ENCODE peak calls at places on chromosomes 2 and 18, in seven cellular contexts. P is stomach, D is tibial nerve, J is K562, S is A549, W is suprapubic skin, V is transverse colon. K is an unnamed sample. For H3K4me1, the result is how much of the 10 kb centered on the place peaks cover.

GRCh38 chr2:69789762-69790600 is 39.5 kb upstream of the GMCL1 start:
- DNase-seq in S (no peak), W (no peak), V (no peak), P (no peak), D (no peak), J (no peak), K (no peak)

GRCh38 chr2:62478093-62478580 is 27.9 kb downstream of the TMEM17 start:
- DNase-seq in V (peak), D (peak), J (no peak), S (no peak), W (no peak), P (no peak), K (no peak)

GRCh38 chr2:217058791-217059755 is 199.2 kb upstream of the TNP1 start:
- DNase-seq in P (no peak), J (peak), D (no peak), W (no peak), V (no peak), S (no peak), K (no peak)

GRCh38 chr18:41604964-41605363 is 350.1 kb upstream of the PIK3C3 start:
- DNase-seq in V (no peak), S (no peak), J (no peak), P (no peak), D (no peak), W (no peak), K (no peak)

GRCh38 chr2:27212626-27213471 is 781 bp upstream of the SLC5A6 start:
- DNase-seq in P (no peak), J (peak), S (peak), W (no peak), D (peak), V (no peak), K (no peak)

GRCh38 chr2:40228296-40228695 is 223.6 kb downstream of the SLC8A1 start:
- DNase-seq in P (no peak), W (no peak), D (no peak), S (no peak), V (no peak), J (no peak), K (no peak)

GRCh38 chr2:1830936-1831616 is 86.8 kb upstream of the PXDN start:
- DNase-seq in P (no peak), D (no peak), S (no peak), J (no peak), W (no peak), V (no peak), K (no peak)

GRCh38 chr2:214966420-214966819 is 156.9 kb upstream of the BARD1 start:
- DNase-seq in J (no peak), W (no peak), V (no peak), S (no peak), D (no peak), P (no peak), K (no peak)

GRCh38 chr18:44654555-44654954 is 26.1 kb upstream of the SETBP1 start:
- DNase-seq in P (no peak), V (no peak), D (no peak), W (no peak), S (no peak), J (no peak), K (no peak)

GRCh38 chr2:238568455-238569414 is 142.0 kb downstream of the ASB1 start:
- DNase-seq in D (no peak), P (no peak), S (no peak), J (no peak), W (peak), V (no peak), K (no peak)

GRCh38 chr2:213995400-213996105 is 415.3 kb upstream of the VWC2L start:
- DNase-seq in V (no peak), W (no peak), J (no peak), S (peak), P (no peak), D (no peak), K (no peak)

GRCh38 chr2:151786493-151786892 is 41.7 kb downstream of the ARL5A start:
- DNase-seq in P (no peak), D (no peak), W (no peak), V (no peak), S (no peak), J (no peak), K (no peak)

GRCh38 chr2:240816584-240817495 is 3.2 kb downstream of the KIF1A start:
- DNase-seq in S (no peak), J (no peak), D (no peak), P (no peak), V (no peak), W (peak), K (no peak)

GRCh38 chr18:55073116-55073515 is 113.9 kb upstream of the CCDC68 start:
- DNase-seq in J (no peak), D (no peak), W (no peak), P (no peak), S (no peak), V (no peak), K (peak)

GRCh38 chr18:63168287-63168686 is 151.3 kb downstream of the BCL2 start:
- DNase-seq in D (no peak), J (no peak), S (no peak), P (no peak), V (no peak), W (no peak), K (no peak)

GRCh38 chr2:151796774-151797173 is 31.4 kb downstream of the ARL5A start:
- DNase-seq in V (no peak), D (no peak), W (no peak), J (no peak), S (no peak), P (no peak), K (no peak)

GRCh38 chr18:37270046-37270665 is 295.4 kb downstream of the CELF4 start:
- DNase-seq in W (no peak), D (peak), P (peak), S (no peak), V (no peak), J (peak), K (no peak)

GRCh38 chr2:52536929-52537460 is 1230.6 kb upstream of the CHAC2 start:
- DNase-seq in S (no peak), P (no peak), V (no peak), J (no peak), D (no peak), W (no peak), K (no peak)

GRCh38 chr2:108637304-108637669 is 82.0 kb upstream of the RANBP2 start:
- DNase-seq in V (no peak), P (peak), D (peak), J (peak), W (no peak), S (no peak), K (no peak)

GRCh38 chr18:31684279-31685096 is at the start of gene B4GALT6:
- DNase-seq in P (no peak), V (peak), D (no peak), W (no peak), J (peak), S (peak), K (no peak)

GRCh38 chr2:174124171-174124570 is 124.2 kb downstream of the OLA1 start:
- DNase-seq in V (no peak), W (no peak), P (no peak), D (no peak), S (no peak), J (no peak), K (no peak)

GRCh38 chr2:232901711-232902578 is 31.9 kb downstream of the SNORC start:
- DNase-seq in J (peak), P (peak), S (peak), W (peak), D (no peak), V (no peak), K (no peak)

GRCh38 chr2:27320958-27321543 is 1.8 kb downstream of the MPV17 start:
- DNase-seq in V (peak), W (no peak), P (peak), S (peak), D (peak), J (peak), K (peak)

GRCh38 chr2:134276381-134277172 is 22.7 kb downstream of the MGAT5 start:
- DNase-seq in V (no peak), J (no peak), D (no peak), P (no peak), S (no peak), W (no peak), K (no peak)

GRCh38 chr18:8124232-8125146 is 484.7 kb upstream of the RAB12 start:
- DNase-seq in D (no peak), S (no peak), W (no peak), V (no peak), J (no peak), P (no peak), K (no peak)

GRCh38 chr2:235675678-235676535 is 182.1 kb downstream of the AGAP1 start:
- DNase-seq in J (no peak), V (no peak), W (no peak), D (no peak), S (peak), P (no peak), K (no peak)

DNA sequence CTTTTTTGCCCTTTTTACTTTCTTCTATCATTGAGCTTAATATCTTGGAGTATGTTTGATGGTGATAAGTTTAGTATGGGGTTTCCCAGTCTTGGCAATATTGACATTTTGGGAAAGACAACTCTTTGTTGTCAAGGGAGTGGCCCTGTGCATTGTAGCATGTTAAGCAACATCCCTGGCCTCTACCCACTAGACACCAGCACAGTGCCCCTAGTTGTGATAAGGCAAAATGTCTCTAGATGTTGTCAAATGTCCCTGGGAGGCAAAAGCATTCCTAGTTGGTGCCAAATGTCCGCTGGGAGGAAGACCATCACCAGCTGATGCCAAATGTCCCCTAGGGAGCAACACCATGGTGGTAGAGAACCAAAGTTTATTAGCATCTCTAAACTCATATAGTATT is 28.2 kb downstream of the GULP1 start:
- DNase-seq in D (no peak), S (no peak), J (no peak), P (no peak), V (no peak), W (no peak), K (no peak)
- H3K4me1 ChIP-seq in D (under half), S (half or more), J (under half), P (under half), V (under half), W (under half), K (under half)

DNA sequence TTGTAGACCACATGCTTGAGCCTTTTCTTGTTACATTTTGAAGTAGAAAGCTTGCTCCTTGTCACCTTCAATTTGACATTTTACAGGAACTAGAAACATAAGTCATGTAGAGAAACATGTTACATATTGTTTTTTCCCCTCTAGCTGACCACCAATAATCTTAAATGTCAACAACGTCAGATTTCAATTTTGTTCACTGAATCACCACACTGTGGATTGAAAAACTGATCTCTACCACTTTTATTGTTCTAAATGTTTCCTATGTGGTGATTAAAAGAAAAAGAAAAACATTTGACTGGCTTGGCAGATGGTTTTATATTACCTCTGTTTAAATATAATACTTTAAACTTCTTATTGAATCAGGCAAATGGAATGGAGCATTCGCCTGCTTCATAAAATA is 87.7 kb downstream of the DSEL start:
- DNase-seq in V (no peak), D (no peak), J (no peak), W (no peak), S (no peak), P (no peak), K (no peak)
- TF ChIP-seq EP300 in V (no peak), D (no peak), J (no peak), W (no peak), S (no peak), P (no peak), K (no peak)

DNA sequence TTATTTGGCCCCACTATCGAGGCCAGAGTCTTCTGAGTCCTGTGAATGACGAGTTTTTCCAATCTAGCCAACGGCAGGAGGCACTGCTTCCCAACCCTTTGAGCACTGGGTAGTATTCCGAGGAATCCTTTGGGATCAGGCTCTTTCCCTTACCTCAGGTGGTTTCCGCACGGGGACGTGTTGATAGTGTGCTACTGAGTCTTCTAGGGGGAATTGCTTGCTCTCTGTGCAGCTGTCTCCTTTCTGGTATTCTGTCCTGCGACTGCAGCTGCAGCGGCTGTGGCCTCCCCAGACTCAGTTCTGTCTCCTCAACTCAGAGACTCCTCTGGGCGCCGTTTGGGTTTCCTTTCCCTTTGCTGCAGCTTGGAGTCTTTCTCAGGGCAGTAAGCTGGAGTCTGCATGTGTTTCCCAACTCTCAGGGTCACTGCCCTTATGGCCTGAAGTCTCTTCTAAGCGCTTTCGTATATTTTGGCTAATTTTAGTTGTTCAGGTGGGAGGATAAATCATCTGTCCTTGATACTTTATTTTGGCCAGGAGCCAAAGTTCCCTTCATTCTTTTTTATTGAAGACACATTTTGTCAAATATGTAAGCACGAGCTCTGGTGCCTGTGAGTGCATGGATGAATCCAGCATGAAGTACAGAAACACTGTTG is 118.4 kb downstream of the MAP4K4 start:
- DNase-seq in D (no peak), P (no peak), W (no peak), J (no peak), S (no peak), V (no peak), K (no peak)
- TF ChIP-seq CTCF in D (no peak), P (no peak), W (no peak), J (no peak), S (no peak), V (no peak), K (no peak)

GRCh38 chr2:37319754-37320609 is 4.7 kb downstream of the PRKD3 start:
- DNase-seq in J (no peak), P (no peak), W (no peak), V (no peak), S (no peak), D (no peak), K (no peak)
- H3K4me1 ChIP-seq in J (under half), P (under half), W (half or more), V (under half), S (under half), D (under half), K (half or more)

GRCh38 chr2:56680971-56681631 is 497.3 kb downstream of the CCDC85A start:
- DNase-seq in P (no peak), S (no peak), V (no peak), J (no peak), D (no peak), W (no peak), K (no peak)
- TF ChIP-seq EP300 in P (no peak), S (no peak), V (no peak), J (no peak), D (no peak), W (no peak), K (no peak)

DNA sequence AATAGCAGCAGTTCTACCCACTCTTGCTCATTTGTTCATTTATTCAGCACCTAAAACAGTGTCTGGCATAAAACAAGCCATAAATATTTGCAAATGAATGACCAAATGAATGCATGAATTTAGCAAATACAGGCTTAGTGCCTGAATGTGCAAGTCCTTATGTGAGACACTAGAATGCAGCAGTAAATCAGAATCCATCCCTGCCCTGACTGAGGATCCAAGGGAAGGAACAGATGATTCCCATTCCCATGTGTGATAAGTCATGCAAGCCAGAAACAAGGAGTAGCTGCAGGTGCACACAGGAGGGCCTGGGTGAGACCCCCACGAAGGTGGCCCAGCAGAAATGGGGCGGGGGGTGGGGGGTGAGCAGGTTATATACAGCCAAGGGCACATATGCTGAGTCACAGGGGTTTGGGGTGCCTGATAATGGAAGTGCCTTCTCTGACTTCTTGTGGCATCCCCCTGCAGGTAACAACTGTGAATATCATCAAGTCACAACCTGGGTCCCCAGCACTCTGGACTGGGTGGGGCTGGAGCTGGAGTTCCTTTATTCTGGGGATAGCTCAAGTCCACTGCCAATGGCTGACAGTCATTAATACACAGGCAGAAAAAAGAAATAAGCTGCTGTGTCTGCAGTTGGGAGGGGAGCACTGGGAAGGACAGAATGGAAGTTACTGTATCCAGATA is 311.9 kb downstream of the TXNL1 start:
- DNase-seq in D (no peak), V (no peak), W (no peak), P (no peak), S (no peak), J (no peak), K (peak)
- TF ChIP-seq CTCF in D (no peak), V (no peak), W (no peak), P (no peak), S (no peak), J (no peak), K (no peak)

GRCh38 chr2:120177973-120178372 is 45.2 kb downstream of the TMEM185B start:
- DNase-seq in D (no peak), S (no peak), V (no peak), J (no peak), W (no peak), P (no peak), K (no peak)
- H3K4me1 ChIP-seq in D (under half), S (under half), V (under half), J (under half), W (under half), P (under half), K (under half)

GRCh38 chr2:170180031-170180566 is 2.2 kb downstream of the MYO3B start:
- DNase-seq in V (no peak), S (no peak), D (no peak), J (no peak), P (no peak), W (no peak), K (no peak)
- TF ChIP-seq EP300 in V (no peak), S (no peak), D (no peak), J (no peak), P (no peak), W (no peak), K (no peak)

DNA sequence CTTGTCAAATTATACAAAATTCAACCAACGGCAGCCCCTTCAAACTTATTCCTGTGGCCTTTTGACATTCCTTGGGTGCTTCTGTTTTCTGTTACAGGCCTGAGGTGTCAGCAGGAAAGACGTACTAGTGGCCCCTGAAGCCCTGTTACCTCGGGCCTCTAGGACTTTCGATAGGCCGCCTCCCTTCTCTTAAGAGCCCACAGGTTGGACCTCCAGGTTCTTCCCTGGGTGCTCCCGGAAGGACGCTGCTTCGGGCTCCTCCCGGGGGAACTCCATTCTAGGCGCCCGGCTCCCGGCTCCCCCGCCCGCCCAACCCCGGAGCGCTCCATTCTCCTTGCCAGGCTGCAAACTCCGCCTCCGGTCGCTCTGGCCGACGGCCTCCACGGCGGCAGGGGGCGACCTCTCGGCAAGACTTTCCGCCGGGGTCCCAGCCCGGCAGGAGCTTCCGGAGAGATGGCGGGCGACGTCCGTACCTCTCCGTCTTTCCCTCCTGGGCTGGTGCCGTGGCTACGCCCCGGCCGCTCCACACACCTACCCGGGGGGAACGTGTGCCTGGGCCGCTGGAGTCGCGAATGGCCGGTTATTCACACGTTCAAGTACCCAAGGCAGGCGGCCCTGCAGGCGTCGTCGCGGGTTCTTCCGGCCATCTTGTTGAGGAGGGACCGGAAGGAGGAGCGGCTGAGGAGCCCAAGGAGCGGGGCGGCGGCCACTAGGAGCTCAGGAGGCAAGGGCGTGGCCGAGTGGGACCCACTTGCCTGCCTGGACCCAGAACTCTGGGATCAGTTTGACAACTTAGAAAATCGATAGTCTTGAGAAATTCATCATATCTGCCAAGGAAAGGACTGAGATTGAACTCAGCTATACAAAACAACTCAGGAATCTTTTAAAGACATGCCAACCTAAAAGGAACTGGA is 27.5 kb downstream of the BOLA3 start:
- DNase-seq in D (peak), P (peak), V (peak), W (peak), S (peak), J (peak), K (peak)
- TF ChIP-seq CTCF in D (peak), P (peak), V (peak), W (no peak), S (peak), J (peak), K (peak)

GRCh38 chr2:75528221-75528977 is 32.3 kb downstream of the EVA1A start:
- DNase-seq in S (no peak), W (no peak), J (no peak), D (no peak), P (no peak), V (no peak), K (no peak)
- H3K4me1 ChIP-seq in S (half or more), W (under half), J (under half), D (under half), P (under half), V (under half), K (under half)